ENCODE peak calls at places on chromosomes 7 and 10, in six cellular contexts. E is endothelial cell of umbilical vein, B is astrocyte, M is PC-3, Q is H9, R is OCI-LY7. W is an unnamed sample. For H3K79me2, the result is how much of the 10 kb centered on the place peaks cover.

GRCh38 chr7:7443951-7444350 is 91.7 kb downstream of the COL28A1 start:
- DNase-seq in Q (no peak), B (no peak), M (no peak), E (peak), R (no peak), W (no peak)

GRCh38 chr7:13165854-13166253 is 478.4 kb downstream of the ARL4A start:
- DNase-seq in B (no peak), Q (no peak), M (no peak), E (peak), R (no peak), W (no peak)

GRCh38 chr10:73894245-73894971 is 16.5 kb upstream of the PLAU start:
- DNase-seq in E (peak), Q (no peak), R (no peak), M (peak), B (peak), W (peak)

GRCh38 chr10:79244841-79245504 is 102.3 kb upstream of the PPIF start:
- DNase-seq in R (peak), M (no peak), E (no peak), Q (no peak), B (no peak), W (peak)

GRCh38 chr10:101902032-101902799 is 58.6 kb upstream of the KCNIP2 start:
- DNase-seq in B (no peak), E (no peak), M (no peak), R (no peak), Q (peak), W (no peak)

GRCh38 chr10:72954596-72955569 is at the start of gene PLA2G12B:
- DNase-seq in R (no peak), M (no peak), E (no peak), Q (no peak), B (no peak), W (no peak)

GRCh38 chr10:74008212-74008731 is 10.4 kb downstream of the VCL start:
- DNase-seq in B (peak), M (peak), Q (no peak), R (peak), E (peak), W (peak)

GRCh38 chr10:24503627-24504320 is 219.9 kb downstream of the ARHGAP21 start:
- DNase-seq in M (peak), Q (peak), R (peak), E (peak), B (peak), W (peak)

GRCh38 chr7:21346297-21346696 is 81.6 kb upstream of the SP4 start:
- DNase-seq in Q (no peak), B (no peak), E (no peak), M (no peak), R (no peak), W (no peak)

GRCh38 chr10:91879514-91880170 is 29.6 kb downstream of the FGFBP3 start:
- DNase-seq in M (no peak), B (no peak), Q (no peak), E (no peak), R (no peak), W (no peak)

GRCh38 chr7:50653116-50653854 is 88.1 kb upstream of the DDC start:
- DNase-seq in B (no peak), Q (no peak), E (no peak), M (no peak), R (no peak), W (no peak)

GRCh38 chr7:151240536-151240935 is 8.0 kb downstream of the SMARCD3 start:
- DNase-seq in B (no peak), M (no peak), R (no peak), E (no peak), Q (no peak), W (no peak)

GRCh38 chr7:148156248-148156647 is 434.3 kb upstream of the C7orf33 start:
- DNase-seq in Q (no peak), R (no peak), B (peak), E (no peak), M (no peak), W (peak)

GRCh38 chr10:82463614-82464013 is 588.6 kb downstream of the NRG3 start:
- DNase-seq in E (no peak), M (no peak), R (no peak), B (no peak), Q (no peak), W (no peak)

GRCh38 chr7:74271742-74272141 is 17.5 kb upstream of the CLIP2 start:
- DNase-seq in M (no peak), E (peak), Q (no peak), B (no peak), R (peak), W (no peak)

GRCh38 chr7:122199171-122199570 is 55.1 kb upstream of the AASS start:
- DNase-seq in B (peak), M (peak), E (no peak), Q (no peak), R (no peak), W (peak)

GRCh38 chr7:98286093-98286525 is 4.6 kb downstream of the BRI3 start:
- DNase-seq in M (peak), B (peak), R (no peak), Q (no peak), E (no peak), W (peak)

GRCh38 chr7:130420943-130421578 is 19.8 kb downstream of the CEP41 start:
- DNase-seq in E (peak), B (peak), Q (no peak), M (peak), R (no peak), W (peak)

GRCh38 chr10:84432891-84433290 is 104.5 kb downstream of the CCSER2 start:
- DNase-seq in Q (no peak), E (no peak), R (no peak), M (peak), B (peak), W (peak)

GRCh38 chr10:131779661-131780394 is 121.0 kb upstream of the PPP2R2D start:
- DNase-seq in B (no peak), M (no peak), E (no peak), Q (no peak), R (no peak), W (no peak)

GRCh38 chr10:21315321-21316220 is 209.9 kb downstream of the SKIDA1 start:
- DNase-seq in E (peak), Q (peak), M (no peak), R (no peak), B (peak), W (peak)

GRCh38 chr10:125121003-125121402 is 39.4 kb downstream of the CTBP2 start:
- DNase-seq in E (no peak), M (peak), Q (no peak), B (no peak), R (no peak), W (no peak)

DNA sequence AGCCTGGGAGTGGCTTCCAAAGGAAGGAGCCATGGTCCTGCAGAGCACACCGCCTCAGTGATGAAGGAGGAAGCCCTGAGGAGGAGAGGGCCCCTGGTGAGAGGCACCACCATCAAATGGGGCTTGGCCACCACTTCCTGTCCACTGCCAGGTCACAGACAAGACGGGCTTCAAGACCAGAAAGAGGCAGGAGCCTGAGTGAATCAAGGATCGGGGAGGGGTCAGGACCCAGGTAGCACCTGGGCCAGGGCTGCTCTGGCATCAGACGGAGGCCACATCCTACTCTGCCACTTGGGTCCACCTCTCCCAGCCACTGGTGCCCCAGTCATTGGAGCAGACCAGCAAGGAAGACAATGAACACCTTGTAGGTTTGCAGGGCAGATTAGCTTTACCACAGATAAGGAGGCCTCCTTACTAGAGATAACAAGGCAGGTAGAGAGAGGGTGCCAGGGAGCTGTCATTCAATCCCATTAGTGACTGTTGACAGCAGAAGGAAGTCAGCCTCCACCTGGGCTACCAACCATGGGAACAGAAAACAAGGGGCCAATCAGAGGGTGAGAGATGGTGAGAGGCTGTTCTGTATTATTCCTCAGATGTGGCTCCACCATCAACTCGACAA is 143.4 kb downstream of the TNS3 start:
- DNase-seq in E (no peak), Q (no peak), B (no peak), R (no peak), M (no peak), W (no peak)
- H3K79me2 ChIP-seq in E (under half), Q (under half), B (under half), R (under half), M (under half), W (under half)

DNA sequence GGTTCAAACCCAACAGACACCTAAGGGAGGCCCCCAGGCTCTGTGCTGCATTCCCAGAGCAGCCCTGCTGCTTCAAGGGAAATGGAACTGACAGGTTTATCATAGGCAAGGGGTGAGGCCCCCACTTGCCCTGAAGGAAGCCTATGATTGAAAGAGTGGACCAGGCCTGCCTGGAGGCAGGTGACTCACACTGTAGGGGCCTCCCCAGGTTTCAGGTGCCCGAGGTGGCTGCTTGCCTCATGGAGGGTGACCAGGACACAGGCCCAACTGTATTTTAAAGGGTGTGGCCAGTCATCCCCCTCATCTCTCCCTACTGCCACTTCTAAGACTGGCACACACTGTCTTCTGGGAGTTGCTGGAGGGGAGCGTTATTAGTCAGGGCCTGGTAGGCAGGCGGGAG is 85.4 kb downstream of the ATXN7L1 start:
- DNase-seq in E (no peak), R (no peak), B (no peak), Q (no peak), M (peak), W (no peak)
- H3K79me2 ChIP-seq in E (under half), R (under half), B (under half), Q (under half), M (under half), W (under half)

GRCh38 chr7:137895301-137896201 is 48.8 kb upstream of the DGKI start:
- DNase-seq in Q (no peak), B (no peak), E (no peak), R (no peak), M (no peak), W (no peak)
- H3K79me2 ChIP-seq in Q (under half), B (under half), E (under half), R (under half), M (under half), W (under half)

DNA sequence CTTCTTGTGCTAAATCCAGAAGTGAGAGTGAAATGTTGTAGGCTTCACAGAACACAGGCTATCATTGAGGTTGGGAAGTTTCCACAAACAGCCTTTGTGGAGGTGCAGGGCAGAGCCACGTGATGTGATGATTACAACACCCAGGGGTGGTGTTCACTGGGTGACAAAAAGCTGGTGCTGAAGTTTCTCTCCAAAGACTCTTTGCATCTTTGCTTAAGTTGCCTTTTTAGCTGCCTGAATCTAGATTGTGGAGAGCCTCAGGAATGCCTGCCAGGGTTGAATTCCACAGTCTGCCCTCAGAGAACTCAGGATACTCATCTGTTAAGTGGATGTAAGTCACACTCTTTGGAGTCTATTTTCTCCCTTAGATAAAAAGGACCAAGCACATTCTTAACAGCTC is 56.3 kb downstream of the PLXNA4 start:
- DNase-seq in E (no peak), M (no peak), Q (no peak), R (no peak), B (peak), W (peak)
- H3K79me2 ChIP-seq in E (under half), M (under half), Q (under half), R (under half), B (under half), W (under half)

GRCh38 chr10:550665-551460 is 138.6 kb downstream of the DIP2C start:
- DNase-seq in Q (no peak), M (no peak), B (no peak), E (no peak), R (no peak), W (no peak)

GRCh38 chr10:548212-548897 is 141.1 kb downstream of the DIP2C start:
- DNase-seq in M (no peak), E (no peak), B (no peak), Q (no peak), R (no peak), W (no peak)

GRCh38 chr10:547591-548081 is 141.8 kb downstream of the DIP2C start:
- DNase-seq in R (no peak), M (no peak), Q (no peak), B (no peak), E (no peak), W (no peak)

GRCh38 chr10:551489-552252 is 137.8 kb downstream of the DIP2C start:
- DNase-seq in M (no peak), B (no peak), R (no peak), Q (no peak), E (no peak), W (no peak)

DNA sequence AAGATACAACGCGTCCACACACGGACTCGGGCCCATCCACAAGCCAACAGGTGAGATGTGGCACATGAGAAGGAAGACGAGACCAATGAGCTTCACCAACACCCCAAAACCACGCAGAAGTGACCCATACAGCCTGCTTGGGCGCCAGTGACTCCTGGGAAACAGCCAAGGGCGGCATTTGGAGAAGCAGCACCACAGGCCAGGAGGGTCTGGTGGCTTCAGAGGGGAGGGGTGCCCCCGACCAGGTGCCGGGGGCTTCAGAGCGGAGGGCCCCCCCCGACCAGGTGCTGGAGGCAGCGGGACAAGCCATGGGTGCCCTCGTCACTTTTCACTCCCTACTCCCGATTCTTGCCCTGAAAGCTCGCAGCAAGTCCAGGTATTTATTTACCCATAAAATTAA is 140.1 kb downstream of the DIP2C start:
- DNase-seq in E (no peak), B (no peak), R (no peak), Q (no peak), M (no peak), W (no peak)
- H3K79me2 ChIP-seq in E (under half), B (half or more), R (under half), Q (under half), M (under half), W (under half)

GRCh38 chr7:108565987-108566386 is 3.5 kb downstream of the THAP5 start:
- DNase-seq in E (no peak), R (no peak), M (no peak), Q (no peak), B (no peak), W (no peak)
- H3K79me2 ChIP-seq in E (under half), R (half or more), M (half or more), Q (under half), B (half or more), W (under half)